ENCODE peak calls at places on chromosomes 1 and 21, in six cellular contexts. One of them, this sample, is unnamed.

GRCh38 chr1:220528679-220529529 is 968 bp downstream of the MARK1 start:
- DNase-seq in fibroblast of pulmonary artery: no peak
- DNase-seq in Caco-2: no peak
- DNase-seq in tibial artery: peak; percentile 46
- DNase-seq in heart left ventricle: no peak
- DNase-seq in astrocyte: no peak
- DNase-seq in this sample: no peak

GRCh38 chr1:58764294-58764978 is 19.4 kb downstream of the JUN start:
- DNase-seq in fibroblast of pulmonary artery: peak; percentile 85
- DNase-seq in Caco-2: no peak
- DNase-seq in tibial artery: no peak
- DNase-seq in heart left ventricle: no peak
- DNase-seq in astrocyte: peak; percentile 95
- DNase-seq in this sample: peak; percentile 90

GRCh38 chr21:29351691-29352090 is 53.0 kb downstream of the BACH1 start:
- DNase-seq in fibroblast of pulmonary artery: peak; percentile 73
- DNase-seq in Caco-2: no peak
- DNase-seq in tibial artery: no peak
- DNase-seq in heart left ventricle: no peak
- DNase-seq in astrocyte: peak; percentile 97
- DNase-seq in this sample: peak; percentile 70

GRCh38 chr21:43864806-43865470 is at the start of gene AGPAT3:
- DNase-seq in fibroblast of pulmonary artery: no peak
- DNase-seq in Caco-2: no peak
- DNase-seq in tibial artery: no peak
- DNase-seq in heart left ventricle: peak; percentile 31
- DNase-seq in astrocyte: no peak
- DNase-seq in this sample: no peak

GRCh38 chr1:209651148-209651547 is 1.1 kb downstream of the LAMB3 start:
- DNase-seq in fibroblast of pulmonary artery: peak; percentile 73
- DNase-seq in Caco-2: peak; percentile 75
- DNase-seq in tibial artery: peak; percentile 79
- DNase-seq in heart left ventricle: peak; percentile 84
- DNase-seq in astrocyte: peak; percentile 62
- DNase-seq in this sample: peak; percentile 82

GRCh38 chr1:110542730-110543129 is 23.8 kb upstream of the KCNA10 start:
- DNase-seq in fibroblast of pulmonary artery: peak; percentile 70
- DNase-seq in Caco-2: no peak
- DNase-seq in tibial artery: no peak
- DNase-seq in heart left ventricle: no peak
- DNase-seq in astrocyte: peak; percentile 26
- DNase-seq in this sample: peak; percentile 35

GRCh38 chr1:175116903-175117302 is 49.3 kb downstream of the TNN start:
- DNase-seq in fibroblast of pulmonary artery: no peak
- DNase-seq in Caco-2: no peak
- DNase-seq in tibial artery: no peak
- DNase-seq in heart left ventricle: no peak
- DNase-seq in astrocyte: no peak
- DNase-seq in this sample: no peak

GRCh38 chr1:238060046-238060445 is 169.3 kb upstream of the ZP4 start:
- DNase-seq in fibroblast of pulmonary artery: no peak
- DNase-seq in Caco-2: no peak
- DNase-seq in tibial artery: no peak
- DNase-seq in heart left ventricle: no peak
- DNase-seq in astrocyte: peak; percentile 36
- DNase-seq in this sample: no peak

GRCh38 chr21:43865471-43866181 is 603 bp downstream of the AGPAT3 start:
- DNase-seq in fibroblast of pulmonary artery: peak; percentile 25
- DNase-seq in Caco-2: no peak
- DNase-seq in tibial artery: no peak
- DNase-seq in heart left ventricle: peak; percentile 59
- DNase-seq in astrocyte: no peak
- DNase-seq in this sample: no peak

GRCh38 chr1:157781048-157781447 is 4.1 kb upstream of the FCRL2 start:
- DNase-seq in fibroblast of pulmonary artery: no peak
- DNase-seq in Caco-2: no peak
- DNase-seq in tibial artery: no peak
- DNase-seq in heart left ventricle: no peak
- DNase-seq in astrocyte: no peak
- DNase-seq in this sample: no peak

GRCh38 chr1:3261007-3261968 is 192.3 kb downstream of the PRDM16 start:
- DNase-seq in fibroblast of pulmonary artery: no peak
- DNase-seq in Caco-2: no peak
- DNase-seq in tibial artery: no peak
- DNase-seq in heart left ventricle: no peak
- DNase-seq in astrocyte: no peak
- DNase-seq in this sample: no peak

GRCh38 chr1:179817789-179818188 is 59.8 kb downstream of the TOR1AIP2 start:
- DNase-seq in fibroblast of pulmonary artery: peak; percentile 55
- DNase-seq in Caco-2: no peak
- DNase-seq in tibial artery: no peak
- DNase-seq in heart left ventricle: peak; percentile 87
- DNase-seq in astrocyte: no peak
- DNase-seq in this sample: peak; percentile 66

GRCh38 chr1:1433804-1434130 is 1.7 kb upstream of the VWA1 start:
- DNase-seq in fibroblast of pulmonary artery: peak; percentile 55
- DNase-seq in Caco-2: no peak
- DNase-seq in tibial artery: no peak
- DNase-seq in heart left ventricle: peak; percentile 72
- DNase-seq in astrocyte: peak; percentile 60
- DNase-seq in this sample: no peak

GRCh38 chr1:176177764-176178163 is 29.3 kb downstream of the COP1 start:
- DNase-seq in fibroblast of pulmonary artery: no peak
- DNase-seq in Caco-2: no peak
- DNase-seq in tibial artery: no peak
- DNase-seq in heart left ventricle: no peak
- DNase-seq in astrocyte: no peak
- DNase-seq in this sample: no peak

GRCh38 chr1:115929846-115930245 is 46.5 kb upstream of the SLC22A15 start:
- DNase-seq in fibroblast of pulmonary artery: peak; percentile 58
- DNase-seq in Caco-2: no peak
- DNase-seq in tibial artery: no peak
- DNase-seq in heart left ventricle: no peak
- DNase-seq in astrocyte: peak; percentile 47
- DNase-seq in this sample: peak; percentile 66

DNA sequence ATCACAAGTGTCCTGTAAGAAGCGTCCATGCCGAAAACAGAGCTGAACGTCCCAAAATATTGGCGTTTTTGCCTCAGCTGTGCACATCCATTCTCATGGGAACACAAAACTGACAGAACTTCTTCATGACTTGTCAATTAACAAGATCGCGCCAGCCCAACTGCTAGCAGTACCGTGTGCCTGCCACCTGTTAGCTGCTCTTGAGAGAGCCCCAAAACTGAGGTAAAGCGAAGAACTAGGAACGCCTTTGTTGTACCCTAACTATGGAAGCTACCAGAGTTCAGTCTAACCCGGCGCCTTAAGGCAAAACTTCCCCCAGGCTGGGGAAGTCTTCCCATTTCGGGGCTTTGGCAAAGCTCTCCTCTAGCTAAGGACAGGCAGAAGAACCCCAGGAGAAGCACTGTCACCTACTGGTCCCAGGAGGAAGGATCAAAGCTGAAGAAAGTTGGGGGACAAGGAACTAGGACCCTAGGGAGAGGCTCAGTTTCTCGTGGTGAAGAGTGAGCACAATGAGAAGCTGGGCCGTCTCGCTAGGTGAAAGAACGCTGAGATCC is 719 bp downstream of the EYA3 start:
- DNase-seq in fibroblast of pulmonary artery: peak; percentile 16
- DNase-seq in Caco-2: no peak
- DNase-seq in tibial artery: no peak
- DNase-seq in heart left ventricle: no peak
- DNase-seq in astrocyte: peak; percentile 9
- DNase-seq in this sample: no peak
- TF ChIP-seq CTCF in fibroblast of pulmonary artery: peak; percentile 20
- TF ChIP-seq CTCF in Caco-2: no peak
- TF ChIP-seq CTCF in tibial artery: no peak
- TF ChIP-seq CTCF in heart left ventricle: no peak
- TF ChIP-seq CTCF in astrocyte: no peak
- TF ChIP-seq CTCF in this sample: peak; percentile 52

GRCh38 chr21:14284439-14284838 is 68.5 kb downstream of the RBM11 start:
- DNase-seq in fibroblast of pulmonary artery: no peak
- DNase-seq in Caco-2: no peak
- DNase-seq in tibial artery: no peak
- DNase-seq in heart left ventricle: no peak
- DNase-seq in astrocyte: no peak
- DNase-seq in this sample: no peak
- TF ChIP-seq CTCF in fibroblast of pulmonary artery: no peak
- TF ChIP-seq CTCF in Caco-2: no peak
- TF ChIP-seq CTCF in tibial artery: no peak
- TF ChIP-seq CTCF in heart left ventricle: no peak
- TF ChIP-seq CTCF in astrocyte: no peak
- TF ChIP-seq CTCF in this sample: no peak

DNA sequence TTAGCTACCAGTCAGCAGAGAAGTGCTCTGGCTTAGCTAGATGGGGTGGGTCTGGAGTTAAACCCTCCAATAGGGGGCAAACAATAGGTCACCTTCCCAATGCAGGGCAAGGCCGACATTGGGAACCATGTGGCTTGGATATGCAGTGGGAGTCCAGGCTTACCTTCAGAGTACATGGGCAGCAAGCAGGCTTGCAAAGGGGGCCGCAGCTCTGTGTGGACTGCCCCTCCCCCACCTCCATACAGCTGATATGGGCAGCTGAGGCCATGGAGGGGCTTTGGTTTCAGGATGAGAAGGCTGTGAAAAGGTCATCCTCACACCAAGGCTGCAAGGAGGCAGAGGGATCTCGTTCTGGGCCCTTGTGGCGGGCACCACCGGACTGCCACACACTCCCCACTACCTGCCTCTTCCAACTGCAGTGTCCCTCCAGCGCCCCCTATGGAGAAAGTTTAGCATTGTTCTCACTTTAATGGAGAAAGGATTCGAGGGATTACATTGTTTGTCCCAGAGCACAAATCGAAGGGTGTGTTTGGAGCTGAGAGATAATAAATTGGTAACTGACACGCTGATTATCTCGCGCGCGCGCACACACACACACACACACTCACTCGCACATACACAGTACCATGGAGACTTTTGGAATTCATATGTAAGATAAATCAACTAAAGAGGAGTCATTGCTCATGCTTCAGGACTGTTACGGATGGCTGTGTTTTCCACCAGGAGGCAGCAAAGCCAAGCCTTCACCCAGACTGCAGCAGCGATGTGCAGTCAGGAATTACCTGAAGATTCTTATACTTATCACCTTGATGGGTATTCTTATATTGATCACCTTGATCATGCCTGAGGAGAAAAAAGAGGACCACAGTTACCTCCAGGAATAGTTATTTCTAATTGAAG is 7.0 kb upstream of the SMCP start:
- DNase-seq in fibroblast of pulmonary artery: peak; percentile 10
- DNase-seq in Caco-2: no peak
- DNase-seq in tibial artery: no peak
- DNase-seq in heart left ventricle: no peak
- DNase-seq in astrocyte: peak; percentile 8
- DNase-seq in this sample: peak; percentile 42
- TF ChIP-seq CTCF in fibroblast of pulmonary artery: no peak
- TF ChIP-seq CTCF in Caco-2: peak; percentile 29
- TF ChIP-seq CTCF in tibial artery: no peak
- TF ChIP-seq CTCF in heart left ventricle: peak; percentile 15
- TF ChIP-seq CTCF in astrocyte: peak; percentile 31
- TF ChIP-seq CTCF in this sample: peak; percentile 79

GRCh38 chr1:114033961-114034360 is 54.7 kb downstream of the OLFML3 start:
- DNase-seq in fibroblast of pulmonary artery: no peak
- DNase-seq in Caco-2: peak; percentile 72
- DNase-seq in tibial artery: no peak
- DNase-seq in heart left ventricle: no peak
- DNase-seq in astrocyte: no peak
- DNase-seq in this sample: no peak

GRCh38 chr1:114032271-114033218 is 53.3 kb downstream of the OLFML3 start:
- DNase-seq in fibroblast of pulmonary artery: peak; percentile 25
- DNase-seq in Caco-2: no peak
- DNase-seq in tibial artery: no peak
- DNase-seq in heart left ventricle: no peak
- DNase-seq in astrocyte: peak; percentile 74
- DNase-seq in this sample: peak; percentile 86

GRCh38 chr1:114035304-114035700 is 56.0 kb downstream of the OLFML3 start:
- DNase-seq in fibroblast of pulmonary artery: no peak
- DNase-seq in Caco-2: no peak
- DNase-seq in tibial artery: no peak
- DNase-seq in heart left ventricle: no peak
- DNase-seq in astrocyte: no peak
- DNase-seq in this sample: no peak

GRCh38 chr1:114034561-114035303 is 55.5 kb downstream of the OLFML3 start:
- DNase-seq in fibroblast of pulmonary artery: no peak
- DNase-seq in Caco-2: no peak
- DNase-seq in tibial artery: no peak
- DNase-seq in heart left ventricle: no peak
- DNase-seq in astrocyte: no peak
- DNase-seq in this sample: no peak

DNA sequence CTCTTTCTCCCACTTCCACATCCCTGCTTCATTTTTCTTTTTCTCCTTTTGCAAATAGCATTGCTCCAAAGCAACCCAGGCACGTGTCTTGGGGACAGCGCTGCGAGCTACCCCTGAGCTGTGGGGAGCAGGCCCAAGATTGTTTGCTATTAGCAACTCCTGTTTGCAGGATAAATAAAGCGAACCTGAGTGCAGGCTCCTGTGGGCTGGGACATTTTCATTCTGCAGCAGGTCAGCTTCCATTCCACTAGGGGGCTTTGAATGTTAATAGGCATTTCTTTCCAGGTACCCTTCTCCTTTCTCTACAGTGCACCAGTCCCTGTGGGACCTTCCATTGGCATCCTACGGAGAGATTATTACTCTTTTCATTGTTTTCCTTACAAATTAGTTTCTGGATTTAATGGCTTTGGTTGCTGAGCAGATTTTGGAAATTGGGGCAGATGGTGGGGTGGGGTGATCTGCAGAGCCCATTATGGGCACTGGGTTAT is 54.0 kb downstream of the OLFML3 start:
- DNase-seq in fibroblast of pulmonary artery: peak; percentile 16
- DNase-seq in Caco-2: no peak
- DNase-seq in tibial artery: no peak
- DNase-seq in heart left ventricle: no peak
- DNase-seq in astrocyte: no peak
- DNase-seq in this sample: no peak
- TF ChIP-seq CTCF in fibroblast of pulmonary artery: peak; percentile 58
- TF ChIP-seq CTCF in Caco-2: no peak
- TF ChIP-seq CTCF in tibial artery: peak; percentile 16
- TF ChIP-seq CTCF in heart left ventricle: peak; percentile 45
- TF ChIP-seq CTCF in astrocyte: peak; percentile 53
- TF ChIP-seq CTCF in this sample: peak; percentile 79

GRCh38 chr1:41892211-41892840 is 26.4 kb downstream of the HIVEP3 start:
- DNase-seq in fibroblast of pulmonary artery: no peak
- DNase-seq in Caco-2: no peak
- DNase-seq in tibial artery: no peak
- DNase-seq in heart left ventricle: no peak
- DNase-seq in astrocyte: no peak
- DNase-seq in this sample: no peak
- TF ChIP-seq CTCF in fibroblast of pulmonary artery: no peak
- TF ChIP-seq CTCF in Caco-2: no peak
- TF ChIP-seq CTCF in tibial artery: no peak
- TF ChIP-seq CTCF in heart left ventricle: no peak
- TF ChIP-seq CTCF in astrocyte: no peak
- TF ChIP-seq CTCF in this sample: no peak

GRCh38 chr1:47238935-47239640 is 7.1 kb upstream of the TAL1 start:
- DNase-seq in fibroblast of pulmonary artery: no peak
- DNase-seq in Caco-2: no peak
- DNase-seq in tibial artery: no peak
- DNase-seq in heart left ventricle: no peak
- DNase-seq in astrocyte: no peak
- DNase-seq in this sample: no peak
- TF ChIP-seq CTCF in fibroblast of pulmonary artery: no peak
- TF ChIP-seq CTCF in Caco-2: no peak
- TF ChIP-seq CTCF in tibial artery: no peak
- TF ChIP-seq CTCF in heart left ventricle: no peak
- TF ChIP-seq CTCF in astrocyte: no peak
- TF ChIP-seq CTCF in this sample: no peak